ENCODE peak calls at places on chromosomes 11 and 22, in seven cellular contexts. O is left cardiac atrium; E is HTR-8/SVneo; T is kidney glomerular epithelial cell; W is EH; K is stimulated activated CD4-positive, alpha-beta T cell treated with anti-CD3 and anti-CD28 coated beads, Interleukin-1b, Interleukin-23, amount 100 ng/mL, for 24 hours; Y is heart right ventricle. Z is an unnamed sample.

GRCh38 chr22:28923826-28924732 is 40.7 kb downstream of the ZNRF3 start:
- DNase-seq in O (peak), Y (peak), E (no peak), T (no peak), W (no peak), K (no peak), Z (peak)

GRCh38 chr22:22787805-22788459 is 99.7 kb upstream of the IGLL5 start:
- DNase-seq in T (peak), Y (peak), O (peak), K (peak), W (peak), E (peak), Z (peak)

GRCh38 chr11:35031869-35032268 is 107.1 kb upstream of the CD44 start:
- DNase-seq in O (no peak), Y (no peak), K (no peak), E (no peak), T (peak), W (peak), Z (no peak)

GRCh38 chr22:30857791-30858190 is 110.8 kb downstream of the MORC2 start:
- DNase-seq in E (no peak), O (no peak), W (no peak), Y (no peak), K (no peak), T (no peak), Z (peak)

GRCh38 chr11:120398184-120398583 is 62.0 kb downstream of the ARHGEF12 start:
- DNase-seq in E (no peak), T (no peak), Y (no peak), W (peak), O (no peak), K (no peak), Z (no peak)

GRCh38 chr22:48740731-48741405 is 1086.8 kb downstream of the BRD1 start:
- DNase-seq in E (no peak), T (no peak), W (no peak), Y (no peak), O (no peak), K (no peak), Z (peak)

GRCh38 chr22:28771195-28771791 is 1.2 kb upstream of the CCDC117 start:
- DNase-seq in Y (no peak), T (no peak), E (no peak), K (no peak), W (no peak), O (no peak), Z (no peak)

GRCh38 chr11:96187779-96188624 is 155.0 kb downstream of the MAML2 start:
- DNase-seq in O (peak), K (no peak), E (peak), Y (no peak), W (peak), T (peak), Z (no peak)

GRCh38 chr11:133015457-133015856 is 516.8 kb downstream of the OPCML start:
- DNase-seq in T (no peak), O (no peak), W (no peak), K (no peak), Y (no peak), E (no peak), Z (no peak)

GRCh38 chr11:15940462-15941205 is 415.7 kb downstream of the SOX6 start:
- DNase-seq in E (no peak), Y (no peak), K (no peak), O (no peak), T (no peak), W (no peak), Z (no peak)

GRCh38 chr22:49687786-49688515 is 139.7 kb downstream of the BRD1 start:
- DNase-seq in Y (no peak), O (no peak), K (no peak), E (no peak), T (no peak), W (no peak), Z (peak)

GRCh38 chr11:57903441-57904123 is 120.1 kb upstream of the OR9Q1 start:
- DNase-seq in Y (peak), W (peak), O (no peak), K (peak), T (peak), E (no peak), Z (no peak)

GRCh38 chr11:3081386-3081751 is 24.1 kb upstream of the CARS1 start:
- DNase-seq in E (no peak), W (no peak), Y (no peak), O (no peak), K (no peak), T (no peak), Z (no peak)

GRCh38 chr11:104476454-104476853 is 312.5 kb upstream of the PDGFD start:
- DNase-seq in E (no peak), T (peak), Y (no peak), O (no peak), K (no peak), W (no peak), Z (no peak)

GRCh38 chr22:17780116-17780740 is 6.0 kb upstream of the BID start:
- DNase-seq in O (no peak), Y (no peak), W (no peak), E (no peak), T (no peak), K (no peak), Z (no peak)

GRCh38 chr11:132913886-132914285 is 618.4 kb downstream of the OPCML start:
- DNase-seq in K (no peak), O (no peak), T (no peak), Y (no peak), E (no peak), W (no peak), Z (no peak)

GRCh38 chr11:69442807-69443137 is 38.7 kb upstream of the LINC01488 start:
- DNase-seq in T (no peak), E (peak), Y (no peak), O (peak), K (no peak), W (peak), Z (peak)

GRCh38 chr11:60657880-60658279 is 41.5 kb upstream of the MS4A8 start:
- DNase-seq in K (no peak), T (no peak), W (no peak), O (no peak), E (no peak), Y (no peak), Z (no peak)

GRCh38 chr11:14422052-14422813 is 63.2 kb upstream of the RRAS2 start:
- DNase-seq in W (peak), K (no peak), Y (peak), E (peak), O (peak), T (peak), Z (peak)

GRCh38 chr22:44711701-44712100 is 9.7 kb downstream of the PRR5 start:
- DNase-seq in T (no peak), O (no peak), K (no peak), E (no peak), W (no peak), Y (no peak), Z (no peak)

GRCh38 chr11:2593393-2593950 is 106.3 kb downstream of the KCNQ1OT1 start:
- DNase-seq in O (no peak), E (no peak), T (no peak), Y (no peak), W (no peak), K (no peak), Z (no peak)

GRCh38 chr22:28711820-28712777 is 29.5 kb downstream of the CHEK2 start:
- DNase-seq in O (no peak), Y (no peak), W (peak), T (peak), K (no peak), E (peak), Z (peak)

GRCh38 chr11:3671334-3672254 is at the start of gene CHRNA10:
- DNase-seq in K (no peak), T (no peak), E (no peak), O (no peak), W (no peak), Y (no peak), Z (no peak)

GRCh38 chr22:24588370-24588755 is 4.5 kb downstream of the LRRC75B start:
- DNase-seq in O (no peak), T (no peak), K (no peak), Y (peak), E (no peak), W (no peak), Z (no peak)

GRCh38 chr11:2450321-2451041 is 5.7 kb downstream of the KCNQ1 start:
- DNase-seq in T (no peak), W (no peak), K (no peak), O (no peak), Y (no peak), E (no peak), Z (peak)

GRCh38 chr11:67270256-67271211 is 4.3 kb downstream of the GRK2 start:
- DNase-seq in O (peak), Y (peak), K (no peak), W (peak), T (peak), E (no peak), Z (peak)

GRCh38 chr11:124752471-124753100 is 531 bp upstream of the VSIG2 start:
- DNase-seq in T (no peak), W (no peak), O (no peak), Y (no peak), K (no peak), E (no peak), Z (peak)

GRCh38 chr11:209275-210121 is 2.0 kb downstream of the RIC8A start:
- DNase-seq in Y (no peak), E (no peak), W (peak), K (no peak), O (no peak), T (no peak), Z (no peak)

GRCh38 chr11:94737171-94737611 is 31.0 kb upstream of the AMOTL1 start:
- DNase-seq in K (no peak), Y (no peak), T (peak), O (no peak), E (no peak), W (peak), Z (no peak)

GRCh38 chr11:108170191-108170590 is 48.8 kb downstream of the ACAT1 start:
- DNase-seq in W (no peak), Y (no peak), T (no peak), E (no peak), K (no peak), O (no peak), Z (no peak)

GRCh38 chr11:97893612-97894011 is 1127.1 kb upstream of the CNTN5 start:
- DNase-seq in O (no peak), T (no peak), W (no peak), Y (no peak), E (no peak), K (no peak), Z (no peak)

GRCh38 chr22:37049224-37049623 is 2.3 kb upstream of the KCTD17 start:
- DNase-seq in W (no peak), O (no peak), Y (peak), T (no peak), K (no peak), E (no peak), Z (no peak)

GRCh38 chr11:20477418-20478090 is 90.0 kb downstream of the PRMT3 start:
- DNase-seq in T (no peak), O (no peak), E (no peak), K (no peak), Y (no peak), W (no peak), Z (no peak)

Z was measured in H7.